ENCODE peak calls at places on chromosomes 1 and 21, in ten cellular contexts. N, B, R, E, Z, D, H, L, X and F are unnamed samples.

GRCh38 chr21:41863439-41863740 is 15.8 kb downstream of the PRDM15 start:
- DNase-seq in N (peak; percentile 70), B (no peak), R (no peak), E (no peak), Z (no peak), D (no peak), H (no peak), L (no peak), X (no peak), F (no peak)

GRCh38 chr1:65813956-65814355 is 21.3 kb downstream of the PDE4B start:
- DNase-seq in N (peak; percentile 8), B (peak; percentile 55), R (no peak), E (no peak), Z (no peak), D (peak; percentile 7), H (no peak), L (no peak), X (no peak), F (no peak)

GRCh38 chr1:44108241-44108640 is 10.4 kb upstream of the KLF17 start:
- DNase-seq in N (no peak), B (peak; percentile 9), R (peak; percentile 10), E (no peak), Z (no peak), D (no peak), H (no peak), L (no peak), X (no peak), F (no peak)

GRCh38 chr21:42190492-42190875 is 28.5 kb upstream of the ABCG1 start:
- DNase-seq in N (no peak), B (no peak), R (no peak), E (no peak), Z (no peak), D (no peak), H (no peak), L (no peak), X (no peak), F (no peak)

GRCh38 chr1:75908717-75909152 is 23.5 kb downstream of the ASB17 start:
- DNase-seq in N (peak; percentile 72), B (peak; percentile 72), R (no peak), E (peak; percentile 28), Z (peak; percentile 63), D (peak; percentile 35), H (peak; percentile 38), L (no peak), X (no peak), F (peak; percentile 15)

GRCh38 chr1:9658186-9658585 is 6.7 kb downstream of the PIK3CD start:
- DNase-seq in N (peak; percentile 65), B (no peak), R (no peak), E (no peak), Z (no peak), D (no peak), H (no peak), L (no peak), X (no peak), F (no peak)

GRCh38 chr1:59750612-59751395 is 63.9 kb upstream of the HOOK1 start:
- DNase-seq in N (no peak), B (peak; percentile 87), R (peak; percentile 67), E (no peak), Z (no peak), D (peak; percentile 83), H (no peak), L (peak; percentile 31), X (no peak), F (no peak)

GRCh38 chr1:117605164-117605810 is 561 bp upstream of the TENT5C start:
- DNase-seq in N (no peak), B (peak; percentile 14), R (no peak), E (no peak), Z (peak; percentile 67), D (peak; percentile 9), H (no peak), L (peak; percentile 77), X (peak; percentile 65), F (peak; percentile 51)

GRCh38 chr1:78333426-78334012 is 157.3 kb upstream of the PTGFR start:
- DNase-seq in N (peak; percentile 60), B (peak; percentile 45), R (no peak), E (no peak), Z (peak; percentile 40), D (peak; percentile 50), H (no peak), L (peak; percentile 44), X (no peak), F (peak; percentile 5)

GRCh38 chr1:4726620-4727341 is 72.4 kb downstream of the AJAP1 start:
- DNase-seq in N (no peak), B (no peak), R (no peak), E (no peak), Z (no peak), D (no peak), H (no peak), L (no peak), X (no peak), F (peak; percentile 29)

GRCh38 chr1:21273743-21274142 is 16.5 kb downstream of the ECE1 start:
- DNase-seq in N (no peak), B (no peak), R (no peak), E (no peak), Z (no peak), D (no peak), H (no peak), L (no peak), X (no peak), F (no peak)

GRCh38 chr1:162165528-162165927 is 96.0 kb downstream of the NOS1AP start:
- DNase-seq in N (no peak), B (no peak), R (no peak), E (no peak), Z (no peak), D (no peak), H (no peak), L (no peak), X (no peak), F (no peak)

GRCh38 chr1:5164155-5164554 is 509.7 kb downstream of the AJAP1 start:
- DNase-seq in N (no peak), B (no peak), R (no peak), E (no peak), Z (no peak), D (no peak), H (no peak), L (no peak), X (no peak), F (no peak)

GRCh38 chr1:222754386-222755139 is 17.6 kb downstream of the FAM177B start:
- DNase-seq in N (no peak), B (peak; percentile 98), R (peak; percentile 98), E (peak; percentile 99), Z (no peak), D (peak; percentile 81), H (no peak), L (peak; percentile 24), X (no peak), F (no peak)

GRCh38 chr21:37712204-37712934 is 203.9 kb downstream of the KCNJ6 start:
- DNase-seq in N (peak; percentile 75), B (peak; percentile 74), R (no peak), E (peak; percentile 19), Z (peak; percentile 84), D (peak; percentile 71), H (peak; percentile 81), L (peak; percentile 75), X (peak; percentile 55), F (peak; percentile 78)

GRCh38 chr1:182410138-182410537 is 9.7 kb upstream of the TEDDM1 start:
- DNase-seq in N (no peak), B (no peak), R (no peak), E (no peak), Z (no peak), D (no peak), H (no peak), L (no peak), X (no peak), F (no peak)
- TF ChIP-seq CTCF in N (no peak), B (no peak), R (no peak), E (no peak), Z (no peak), D (no peak), H (no peak), L (no peak), X (no peak), F (no peak)

GRCh38 chr21:32757804-32758203 is 13.8 kb downstream of the PAXBP1 start:
- DNase-seq in N (no peak), B (no peak), R (no peak), E (no peak), Z (no peak), D (no peak), H (no peak), L (no peak), X (no peak), F (no peak)
- TF ChIP-seq CTCF in N (no peak), B (no peak), R (no peak), E (no peak), Z (no peak), D (no peak), H (no peak), L (no peak), X (no peak), F (no peak)

DNA sequence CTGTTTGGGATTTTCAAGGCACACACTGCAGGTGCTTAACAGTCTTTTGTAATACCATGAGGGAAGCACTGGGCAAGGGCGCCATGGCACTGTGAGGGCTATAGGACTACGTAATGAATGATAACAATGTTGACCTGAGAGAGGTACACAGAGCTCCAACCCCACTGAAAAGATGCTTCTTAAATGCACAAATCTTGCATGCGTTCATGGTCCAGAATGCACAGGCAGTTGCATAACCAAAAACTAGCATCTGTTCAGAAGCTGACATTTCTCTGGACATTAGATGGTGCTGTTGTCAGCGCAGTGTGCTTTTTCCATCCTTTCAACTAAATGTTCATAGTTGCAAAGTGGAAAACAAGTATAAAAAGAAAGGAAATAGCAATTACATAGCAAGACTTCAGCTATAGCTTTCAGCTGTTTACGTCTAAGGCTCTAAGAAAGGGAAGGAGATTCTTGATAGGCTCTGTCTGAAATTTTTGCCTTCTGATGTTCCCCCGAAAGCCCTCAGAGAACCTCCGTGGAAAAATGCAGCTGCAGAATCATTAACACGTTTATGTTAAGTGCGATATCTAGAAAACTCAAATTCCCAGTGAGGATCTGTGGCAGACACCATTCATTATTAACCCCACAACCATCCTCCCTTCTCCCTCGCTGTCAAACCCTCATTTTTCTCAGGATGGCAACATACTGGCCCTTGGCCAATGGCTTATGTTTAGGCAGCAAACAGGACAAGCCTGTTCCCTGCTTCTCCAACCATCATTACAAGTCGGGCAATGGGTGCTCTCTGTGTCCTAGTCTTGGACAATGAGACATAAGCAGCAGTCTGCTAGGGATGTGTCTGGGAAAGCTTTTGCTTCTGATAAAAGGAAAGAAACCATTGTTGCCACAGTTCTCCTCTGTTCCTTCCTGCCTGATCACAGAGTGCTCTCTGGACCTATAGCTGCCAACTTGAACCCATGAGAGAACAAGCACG is 8.2 kb upstream of the TARBP1 start:
- DNase-seq in N (peak; percentile 44), B (peak; percentile 87), R (peak; percentile 49), E (peak; percentile 57), Z (no peak), D (peak; percentile 66), H (no peak), L (peak; percentile 48), X (peak; percentile 54), F (no peak)
- TF ChIP-seq CTCF in N (peak; percentile 39), B (peak; percentile 96), R (peak; percentile 71), E (peak; percentile 83), Z (peak; percentile 63), D (peak; percentile 77), H (no peak), L (peak; percentile 17), X (peak; percentile 42), F (peak; percentile 46)

GRCh38 chr1:92070892-92071291 is 4.3 kb downstream of the SETSIP start:
- DNase-seq in N (no peak), B (no peak), R (no peak), E (no peak), Z (no peak), D (no peak), H (no peak), L (no peak), X (no peak), F (no peak)

GRCh38 chr1:92066321-92066720 is 8.9 kb downstream of the SETSIP start:
- DNase-seq in N (no peak), B (no peak), R (no peak), E (no peak), Z (no peak), D (no peak), H (no peak), L (peak; percentile 38), X (no peak), F (no peak)

GRCh38 chr1:92065042-92065441 is 10.2 kb downstream of the SETSIP start:
- DNase-seq in N (no peak), B (peak; percentile 7), R (no peak), E (no peak), Z (no peak), D (no peak), H (no peak), L (no peak), X (no peak), F (no peak)
- TF ChIP-seq CTCF in N (no peak), B (no peak), R (no peak), E (no peak), Z (peak; percentile 13), D (no peak), H (no peak), L (no peak), X (no peak), F (no peak)